ENCODE peak calls at places on chromosomes 1 and 21, in six cellular contexts. One of them, this sample, is unnamed.

GRCh38 chr1:234643111-234643849 is 33.3 kb upstream of the IRF2BP2 start:
- DNase-seq in mesenchymal stem cell: no peak
- DNase-seq in IMR-90: no peak
- DNase-seq in H1: no peak
- DNase-seq in neuronal stem cell: no peak
- DNase-seq in H9: no peak
- DNase-seq in this sample: no peak

GRCh38 chr1:110003747-110004428 is 19.3 kb downstream of the AHCYL1 start:
- DNase-seq in H9: peak; percentile 58
- DNase-seq in mesenchymal stem cell: peak; percentile 99
- DNase-seq in neuronal stem cell: peak; percentile 29
- DNase-seq in H1: peak; percentile 53
- DNase-seq in IMR-90: peak; percentile 99
- DNase-seq in this sample: peak; percentile 85

GRCh38 chr1:31931241-31932225 is 6.6 kb downstream of the PTP4A2 start:
- DNase-seq in H1: no peak
- DNase-seq in mesenchymal stem cell: peak; percentile 70
- DNase-seq in H9: no peak
- DNase-seq in IMR-90: peak; percentile 67
- DNase-seq in neuronal stem cell: no peak
- DNase-seq in this sample: no peak

GRCh38 chr1:109546311-109547109 is 1.9 kb upstream of the GNAI3 start:
- DNase-seq in mesenchymal stem cell: peak; percentile 90
- DNase-seq in H1: peak; percentile 90
- DNase-seq in neuronal stem cell: peak; percentile 83
- DNase-seq in H9: peak; percentile 80
- DNase-seq in IMR-90: peak; percentile 86
- DNase-seq in this sample: peak; percentile 97

GRCh38 chr1:210143465-210144062 is 89.0 kb upstream of the SERTAD4 start:
- DNase-seq in neuronal stem cell: peak; percentile 54
- DNase-seq in H1: peak; percentile 77
- DNase-seq in IMR-90: peak; percentile 68
- DNase-seq in H9: peak; percentile 34
- DNase-seq in mesenchymal stem cell: peak; percentile 71
- DNase-seq in this sample: peak; percentile 98

GRCh38 chr1:172390243-172390619 is 30.3 kb upstream of the C1orf105 start:
- DNase-seq in H9: no peak
- DNase-seq in mesenchymal stem cell: no peak
- DNase-seq in neuronal stem cell: no peak
- DNase-seq in H1: no peak
- DNase-seq in IMR-90: no peak
- DNase-seq in this sample: no peak

GRCh38 chr1:25616080-25616931 is at the start of gene MAN1C1:
- DNase-seq in H9: peak; percentile 97
- DNase-seq in H1: peak; percentile 96
- DNase-seq in IMR-90: peak; percentile 73
- DNase-seq in mesenchymal stem cell: peak; percentile 86
- DNase-seq in neuronal stem cell: peak; percentile 95
- DNase-seq in this sample: peak; percentile 65

GRCh38 chr1:209768354-209768774 is 12.5 kb downstream of the TRAF3IP3 start:
- DNase-seq in neuronal stem cell: no peak
- DNase-seq in H9: no peak
- DNase-seq in IMR-90: no peak
- DNase-seq in mesenchymal stem cell: no peak
- DNase-seq in H1: no peak
- DNase-seq in this sample: no peak

GRCh38 chr1:5151481-5151880 is 497.1 kb downstream of the AJAP1 start:
- DNase-seq in H9: no peak
- DNase-seq in IMR-90: no peak
- DNase-seq in mesenchymal stem cell: no peak
- DNase-seq in H1: no peak
- DNase-seq in neuronal stem cell: no peak
- DNase-seq in this sample: no peak

GRCh38 chr21:14273736-14274538 is 58.0 kb downstream of the RBM11 start:
- DNase-seq in neuronal stem cell: no peak
- DNase-seq in IMR-90: no peak
- DNase-seq in mesenchymal stem cell: no peak
- DNase-seq in H1: peak; percentile 52
- DNase-seq in H9: peak; percentile 72
- DNase-seq in this sample: peak; percentile 97

GRCh38 chr1:44501022-44501910 is 96.2 kb downstream of the RNF220 start:
- DNase-seq in H9: peak; percentile 59
- DNase-seq in mesenchymal stem cell: no peak
- DNase-seq in IMR-90: no peak
- DNase-seq in neuronal stem cell: peak; percentile 71
- DNase-seq in H1: peak; percentile 68
- DNase-seq in this sample: no peak
- H4K91ac ChIP-seq in H9: no peak overlapping the region
- H4K91ac ChIP-seq in mesenchymal stem cell: no peak overlapping the region
- H4K91ac ChIP-seq in IMR-90: no peak overlapping the region
- H4K91ac ChIP-seq in neuronal stem cell: no peak overlapping the region
- H4K91ac ChIP-seq in H1: peak overlapping the region; percentile 72
- H4K91ac ChIP-seq in this sample: no peak overlapping the region

GRCh38 chr1:52056937-52057231 is 789 bp downstream of the BTF3L4 start:
- DNase-seq in H1: no peak
- DNase-seq in H9: no peak
- DNase-seq in IMR-90: no peak
- DNase-seq in mesenchymal stem cell: no peak
- DNase-seq in neuronal stem cell: no peak
- DNase-seq in this sample: no peak

GRCh38 chr1:52055066-52055853 is at the start of gene TXNDC12:
- DNase-seq in mesenchymal stem cell: peak; percentile 96
- DNase-seq in H9: peak; percentile 93
- DNase-seq in H1: peak; percentile 83
- DNase-seq in neuronal stem cell: peak; percentile 78
- DNase-seq in IMR-90: peak; percentile 91
- DNase-seq in this sample: peak; percentile 79

GRCh38 chr1:52054496-52055065 is 410 bp downstream of the TXNDC12 start:
- DNase-seq in H1: no peak
- DNase-seq in mesenchymal stem cell: no peak
- DNase-seq in H9: no peak
- DNase-seq in IMR-90: no peak
- DNase-seq in neuronal stem cell: no peak
- DNase-seq in this sample: no peak

GRCh38 chr1:52056110-52056936 is at the start of gene BTF3L4:
- DNase-seq in H1: peak; percentile 95
- DNase-seq in neuronal stem cell: peak; percentile 87
- DNase-seq in IMR-90: peak; percentile 89
- DNase-seq in mesenchymal stem cell: peak; percentile 94
- DNase-seq in H9: peak; percentile 98
- DNase-seq in this sample: peak; percentile 93

DNA sequence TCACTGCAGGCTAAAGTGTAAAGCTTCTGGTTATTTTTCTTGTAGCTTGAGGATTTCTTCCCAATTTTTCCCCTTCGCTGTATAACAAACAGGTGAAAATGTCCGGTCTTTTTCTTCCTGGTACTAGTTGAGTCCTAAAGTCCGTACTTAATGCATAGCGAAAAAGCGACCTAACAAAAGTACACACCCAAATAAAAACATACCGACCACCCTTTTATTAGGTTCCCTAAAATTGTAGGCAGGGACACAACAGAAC is 313 bp upstream of the BTF3L4 start:
- DNase-seq in H9: no peak
- DNase-seq in neuronal stem cell: no peak
- DNase-seq in mesenchymal stem cell: no peak
- DNase-seq in H1: no peak
- DNase-seq in IMR-90: no peak
- DNase-seq in this sample: no peak
- H2BK120ac ChIP-seq in H9: no peak overlapping the region
- H2BK120ac ChIP-seq in neuronal stem cell: no peak overlapping the region
- H2BK120ac ChIP-seq in mesenchymal stem cell: no peak overlapping the region
- H2BK120ac ChIP-seq in H1: peak overlapping the region; percentile 41
- H2BK120ac ChIP-seq in IMR-90: peak overlapping the region; percentile 31
- H2BK120ac ChIP-seq in this sample: no peak overlapping the region

DNA sequence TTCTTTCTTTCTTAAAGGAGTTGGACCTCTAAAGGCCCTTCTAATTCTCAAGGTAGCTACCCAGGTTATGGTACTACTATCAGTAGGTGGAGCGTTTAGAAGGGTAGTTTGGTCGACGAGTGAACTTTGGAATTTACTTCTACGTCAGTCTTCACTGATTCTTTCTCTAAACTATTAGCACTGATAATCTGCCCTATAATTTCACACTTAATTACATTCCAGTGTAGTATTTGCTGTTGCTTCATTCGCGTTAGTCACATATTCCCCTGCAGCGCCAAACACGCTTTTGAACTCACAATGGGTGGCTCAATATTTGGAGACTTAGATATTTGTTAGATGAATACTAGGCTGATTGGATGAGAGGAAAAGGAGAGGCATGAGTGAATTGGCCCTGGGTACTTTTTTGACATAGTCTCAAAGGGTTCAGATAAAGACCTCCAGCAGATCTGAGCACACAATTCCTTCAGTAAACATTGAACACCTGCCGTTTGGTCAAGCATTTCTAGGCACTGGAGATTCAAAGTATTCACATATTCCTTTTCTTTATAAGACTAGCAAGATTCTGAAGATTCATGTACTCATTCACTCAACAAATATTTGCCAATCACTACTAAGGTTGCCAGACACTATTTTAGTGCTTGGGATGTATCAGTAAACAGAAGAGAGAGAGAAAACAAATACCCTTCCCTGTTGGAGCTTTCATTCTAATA is 929 bp upstream of the FOXJ3 start:
- DNase-seq in H9: no peak
- DNase-seq in neuronal stem cell: no peak
- DNase-seq in mesenchymal stem cell: peak; percentile 69
- DNase-seq in IMR-90: peak; percentile 45
- DNase-seq in H1: no peak
- DNase-seq in this sample: peak; percentile 99
- H3K4ac ChIP-seq in H9: no peak overlapping the region
- H3K4ac ChIP-seq in neuronal stem cell: no peak overlapping the region
- H3K4ac ChIP-seq in mesenchymal stem cell: peak overlapping the region; percentile 64
- H3K4ac ChIP-seq in IMR-90: peak overlapping the region; percentile 96
- H3K4ac ChIP-seq in H1: no peak overlapping the region
- H3K4ac ChIP-seq in this sample: peak overlapping the region; percentile 41

GRCh38 chr21:17191346-17191993 is 321.4 kb upstream of the CXADR start:
- DNase-seq in mesenchymal stem cell: no peak
- DNase-seq in H1: no peak
- DNase-seq in neuronal stem cell: no peak
- DNase-seq in IMR-90: no peak
- DNase-seq in H9: no peak
- DNase-seq in this sample: no peak
- H4K91ac ChIP-seq in mesenchymal stem cell: no peak overlapping the region
- H4K91ac ChIP-seq in H1: no peak overlapping the region
- H4K91ac ChIP-seq in neuronal stem cell: no peak overlapping the region
- H4K91ac ChIP-seq in IMR-90: no peak overlapping the region
- H4K91ac ChIP-seq in H9: no peak overlapping the region
- H4K91ac ChIP-seq in this sample: no peak overlapping the region

DNA sequence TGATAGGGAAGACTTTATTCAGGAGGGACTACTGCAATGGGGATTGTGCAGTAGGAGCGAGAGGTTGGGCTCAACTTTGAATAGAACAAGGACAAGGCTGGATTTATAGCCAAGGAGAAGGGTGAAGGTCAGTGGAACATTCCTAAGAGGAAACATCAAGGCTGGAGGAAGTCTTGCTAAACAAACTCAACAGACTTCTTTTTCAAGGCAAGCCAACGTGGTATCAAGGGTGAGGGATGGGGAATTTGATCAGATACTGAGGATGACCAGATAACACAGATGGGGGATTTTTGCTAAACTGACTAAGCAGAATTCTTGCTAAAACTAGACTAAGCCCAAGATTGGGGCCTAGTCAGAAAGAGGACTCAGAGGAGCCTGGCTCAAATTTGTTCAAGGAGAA is 107.3 kb downstream of the DUSP10 start:
- DNase-seq in H9: no peak
- DNase-seq in mesenchymal stem cell: peak; percentile 65
- DNase-seq in IMR-90: peak; percentile 33
- DNase-seq in neuronal stem cell: no peak
- DNase-seq in H1: no peak
- DNase-seq in this sample: peak; percentile 39
- H2BK120ac ChIP-seq in H9: no peak overlapping the region
- H2BK120ac ChIP-seq in mesenchymal stem cell: no peak overlapping the region
- H2BK120ac ChIP-seq in IMR-90: no peak overlapping the region
- H2BK120ac ChIP-seq in neuronal stem cell: no peak overlapping the region
- H2BK120ac ChIP-seq in H1: no peak overlapping the region
- H2BK120ac ChIP-seq in this sample: no peak overlapping the region

This sample was measured in trophoblast cell.